ENCODE peak calls at places on chromosomes 6 and 20, in six cellular contexts. One of them, this sample, is unnamed.

GRCh38 chr6:64505312-64505711 is 869.7 kb downstream of the PHF3 start:
- DNase-seq in putamen: no peak
- DNase-seq in CD4-positive, CD25-positive, alpha-beta regulatory T cell: no peak
- DNase-seq in mucosa of gallbladder: no peak
- DNase-seq in NCI-H510A treated with DMSO at 0.1 percent for 48 hours: no peak
- DNase-seq in NCI-H748 treated with DMSO at 0.1 percent for 48 hours: no peak
- DNase-seq in this sample: peak; percentile 15

GRCh38 chr6:67630146-67630545 is 1004.9 kb upstream of the ADGRB3 start:
- DNase-seq in mucosa of gallbladder: no peak
- DNase-seq in NCI-H510A treated with DMSO at 0.1 percent for 48 hours: no peak
- DNase-seq in CD4-positive, CD25-positive, alpha-beta regulatory T cell: no peak
- DNase-seq in NCI-H748 treated with DMSO at 0.1 percent for 48 hours: no peak
- DNase-seq in putamen: peak; percentile 58
- DNase-seq in this sample: no peak

GRCh38 chr6:113644861-113645575 is 212.1 kb upstream of the MARCKS start:
- DNase-seq in putamen: no peak
- DNase-seq in CD4-positive, CD25-positive, alpha-beta regulatory T cell: no peak
- DNase-seq in mucosa of gallbladder: no peak
- DNase-seq in NCI-H510A treated with DMSO at 0.1 percent for 48 hours: no peak
- DNase-seq in NCI-H748 treated with DMSO at 0.1 percent for 48 hours: no peak
- DNase-seq in this sample: no peak

GRCh38 chr6:154865291-154865690 is 129.8 kb upstream of the TIAM2 start:
- DNase-seq in NCI-H748 treated with DMSO at 0.1 percent for 48 hours: no peak
- DNase-seq in putamen: no peak
- DNase-seq in NCI-H510A treated with DMSO at 0.1 percent for 48 hours: no peak
- DNase-seq in CD4-positive, CD25-positive, alpha-beta regulatory T cell: peak; percentile 14
- DNase-seq in mucosa of gallbladder: no peak
- DNase-seq in this sample: no peak

GRCh38 chr20:62925420-62926228 is 681 bp downstream of the DIDO1 start:
- DNase-seq in NCI-H510A treated with DMSO at 0.1 percent for 48 hours: peak; percentile 32
- DNase-seq in putamen: no peak
- DNase-seq in CD4-positive, CD25-positive, alpha-beta regulatory T cell: peak; percentile 59
- DNase-seq in mucosa of gallbladder: peak; percentile 33
- DNase-seq in NCI-H748 treated with DMSO at 0.1 percent for 48 hours: no peak
- DNase-seq in this sample: peak; percentile 56

GRCh38 chr6:166169549-166170421 is 2.1 kb upstream of the TBXT start:
- DNase-seq in putamen: no peak
- DNase-seq in mucosa of gallbladder: no peak
- DNase-seq in NCI-H510A treated with DMSO at 0.1 percent for 48 hours: no peak
- DNase-seq in NCI-H748 treated with DMSO at 0.1 percent for 48 hours: no peak
- DNase-seq in CD4-positive, CD25-positive, alpha-beta regulatory T cell: no peak
- DNase-seq in this sample: no peak

GRCh38 chr20:21161926-21162325 is 36.0 kb downstream of the KIZ start:
- DNase-seq in CD4-positive, CD25-positive, alpha-beta regulatory T cell: no peak
- DNase-seq in NCI-H510A treated with DMSO at 0.1 percent for 48 hours: no peak
- DNase-seq in putamen: no peak
- DNase-seq in mucosa of gallbladder: no peak
- DNase-seq in NCI-H748 treated with DMSO at 0.1 percent for 48 hours: no peak
- DNase-seq in this sample: no peak

GRCh38 chr20:771741-772464 is 3.6 kb upstream of the SLC52A3 start:
- DNase-seq in mucosa of gallbladder: no peak
- DNase-seq in CD4-positive, CD25-positive, alpha-beta regulatory T cell: no peak
- DNase-seq in putamen: no peak
- DNase-seq in NCI-H748 treated with DMSO at 0.1 percent for 48 hours: no peak
- DNase-seq in NCI-H510A treated with DMSO at 0.1 percent for 48 hours: no peak
- DNase-seq in this sample: no peak

GRCh38 chr20:23078994-23079364 is 7.1 kb downstream of the CD93 start:
- DNase-seq in mucosa of gallbladder: no peak
- DNase-seq in NCI-H510A treated with DMSO at 0.1 percent for 48 hours: no peak
- DNase-seq in CD4-positive, CD25-positive, alpha-beta regulatory T cell: no peak
- DNase-seq in NCI-H748 treated with DMSO at 0.1 percent for 48 hours: peak; percentile 93
- DNase-seq in putamen: no peak
- DNase-seq in this sample: no peak

GRCh38 chr20:44632103-44632752 is 19.3 kb downstream of the ADA start:
- DNase-seq in NCI-H748 treated with DMSO at 0.1 percent for 48 hours: no peak
- DNase-seq in putamen: no peak
- DNase-seq in CD4-positive, CD25-positive, alpha-beta regulatory T cell: no peak
- DNase-seq in NCI-H510A treated with DMSO at 0.1 percent for 48 hours: no peak
- DNase-seq in mucosa of gallbladder: no peak
- DNase-seq in this sample: no peak